ENCODE peak calls at places on chromosomes 11 and 22, in seven cellular contexts. I, M, C, R, N, G and P are unnamed samples.

GRCh38 chr11:94519478-94520084 is 7.3 kb downstream of the C11orf97 start:
- DNase-seq in G (no peak), M (no peak), N (no peak), I (peak; percentile 15), C (no peak), R (no peak), P (peak; percentile 38)

GRCh38 chr11:27242591-27242990 is 120.4 kb downstream of the CCDC34 start:
- DNase-seq in G (no peak), N (no peak), M (no peak), C (no peak), R (no peak), I (no peak), P (no peak)

GRCh38 chr22:36327922-36328551 is 59.7 kb downstream of the MYH9 start:
- DNase-seq in N (no peak), C (no peak), M (no peak), R (no peak), I (no peak), G (no peak), P (no peak)

GRCh38 chr11:103433380-103433779 is 324.2 kb downstream of the DYNC2H1 start:
- DNase-seq in C (no peak), R (no peak), N (no peak), I (no peak), G (no peak), M (no peak), P (no peak)

GRCh38 chr22:31723699-31724098 is 26.2 kb downstream of the PRR14L start:
- DNase-seq in I (no peak), C (no peak), N (no peak), R (no peak), G (no peak), M (no peak), P (no peak)

GRCh38 chr11:35725880-35726279 is 63.3 kb downstream of the TRIM44 start:
- DNase-seq in R (no peak), M (no peak), I (peak; percentile 20), G (no peak), N (no peak), C (no peak), P (no peak)

GRCh38 chr11:23233075-23233474 is 372.8 kb upstream of the CCDC179 start:
- DNase-seq in R (no peak), C (no peak), I (no peak), M (no peak), N (no peak), G (no peak), P (no peak)

GRCh38 chr11:7688238-7688826 is 15.0 kb upstream of the CYB5R2 start:
- DNase-seq in C (no peak), R (no peak), I (peak; percentile 60), N (peak; percentile 16), M (no peak), G (no peak), P (peak; percentile 52)

GRCh38 chr11:60378359-60378758 is at the start of gene MS4A7:
- DNase-seq in R (no peak), I (no peak), G (peak; percentile 93), M (peak; percentile 32), C (peak; percentile 42), N (no peak), P (no peak)

GRCh38 chr11:130648601-130649000 is 200.2 kb downstream of the ADAMTS15 start:
- DNase-seq in C (no peak), I (no peak), R (no peak), G (no peak), M (no peak), N (no peak), P (no peak)

GRCh38 chr22:39923689-39924088 is 22.8 kb downstream of the GRAP2 start:
- DNase-seq in N (no peak), C (no peak), R (no peak), M (no peak), I (no peak), G (no peak), P (no peak)

GRCh38 chr11:11265994-11266606 is 87.0 kb downstream of the CSNK2A3 start:
- DNase-seq in N (no peak), C (peak; percentile 68), G (no peak), M (peak; percentile 59), R (no peak), I (peak; percentile 90), P (peak; percentile 62)

GRCh38 chr11:57071829-57072228 is 83.1 kb downstream of the OR5AK2 start:
- DNase-seq in N (no peak), G (no peak), C (no peak), I (no peak), R (no peak), M (no peak), P (no peak)

GRCh38 chr11:78957481-78958245 is 383.0 kb upstream of the NARS2 start:
- DNase-seq in G (no peak), C (no peak), M (no peak), N (no peak), I (no peak), R (no peak), P (no peak)

GRCh38 chr22:29799217-29799680 is 32.1 kb downstream of the UQCR10 start:
- DNase-seq in N (peak; percentile 90), M (no peak), R (no peak), I (peak; percentile 72), G (no peak), C (no peak), P (peak; percentile 71)

GRCh38 chr11:73152861-73153483 is 10.9 kb upstream of the FCHSD2 start:
- DNase-seq in G (peak; percentile 97), R (no peak), N (no peak), C (no peak), M (peak; percentile 69), I (no peak), P (no peak)

GRCh38 chr22:45029501-45029900 is 19.7 kb upstream of the PHF21B start:
- DNase-seq in N (no peak), R (no peak), I (no peak), G (no peak), M (no peak), C (no peak), P (no peak)

GRCh38 chr11:68362801-68363379 is 50.5 kb downstream of the LRP5 start:
- DNase-seq in N (no peak), C (no peak), M (no peak), R (no peak), I (no peak), G (no peak), P (peak; percentile 76)

GRCh38 chr11:47907499-47907898 is 59.3 kb upstream of the NUP160 start:
- DNase-seq in M (no peak), N (no peak), I (no peak), G (no peak), R (no peak), C (no peak), P (no peak)

DNA sequence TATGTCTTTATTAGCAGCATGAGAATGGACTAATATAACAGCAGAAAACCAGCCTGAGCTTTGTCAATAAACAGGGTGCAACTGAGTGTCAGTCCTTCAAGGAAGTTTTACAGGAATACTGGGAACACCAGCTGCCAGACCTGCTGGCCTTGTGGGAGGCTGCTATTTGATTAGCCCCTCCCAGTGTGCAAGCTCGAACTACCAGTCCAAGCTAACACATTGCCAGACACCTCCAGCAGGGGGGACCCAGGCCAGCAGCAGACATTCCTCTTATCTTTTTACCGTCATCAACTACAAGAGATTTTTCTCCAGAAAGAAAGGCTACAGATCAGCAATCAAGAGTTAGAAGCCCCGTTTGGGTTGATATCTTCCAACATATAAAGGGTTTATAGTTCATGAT is 942.8 kb upstream of the TENM4 start:
- DNase-seq in R (no peak), N (no peak), I (no peak), C (no peak), G (no peak), M (no peak), P (peak; percentile 32)
- TF ChIP-seq TAF1 in R (no peak), N (no peak), I (no peak), C (no peak), G (no peak), M (no peak), P (no peak)

DNA sequence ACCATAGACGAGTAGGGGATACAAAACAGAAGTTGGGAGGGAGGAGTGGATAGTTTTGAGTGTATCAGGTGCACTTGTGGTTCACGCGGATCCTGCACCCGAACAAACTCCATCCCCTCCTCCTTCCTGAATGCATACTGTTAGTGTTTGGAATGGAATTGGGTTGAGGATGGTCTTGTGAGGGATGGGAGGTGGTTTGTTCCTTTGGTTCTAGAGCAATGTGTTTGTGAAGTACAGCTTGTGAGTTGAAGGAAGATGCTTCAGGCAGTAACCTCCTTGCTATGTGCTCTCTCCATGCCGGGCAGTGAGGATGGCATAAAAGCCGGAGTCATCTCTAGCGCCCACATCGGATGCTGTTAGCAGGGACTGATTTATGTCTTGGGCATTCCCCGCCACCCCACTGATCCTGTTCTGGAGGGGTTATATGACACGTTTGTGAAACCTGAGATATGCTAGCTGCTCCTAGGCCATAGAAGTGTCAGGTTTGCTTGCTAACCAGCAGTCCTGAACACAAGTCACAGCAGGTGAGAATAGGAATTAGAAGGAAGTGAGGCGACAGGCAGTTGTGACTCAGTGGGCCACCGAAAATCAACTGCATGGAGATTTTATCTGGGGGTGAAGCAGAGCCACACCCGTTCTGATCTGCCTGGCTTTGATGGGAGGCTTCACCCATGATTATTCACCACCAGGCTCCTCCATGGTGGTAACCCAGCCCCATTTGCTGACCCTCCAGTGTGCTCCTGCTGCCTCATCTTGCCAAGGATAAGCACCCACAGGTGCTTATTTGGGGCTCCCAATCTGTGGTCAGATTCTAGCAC is 2.2 kb downstream of the BCR start:
- DNase-seq in M (no peak), C (no peak), N (no peak), G (peak; percentile 32), R (no peak), I (peak; percentile 91), P (no peak)
- TF ChIP-seq TAF1 in M (no peak), C (no peak), N (no peak), G (no peak), R (no peak), I (no peak), P (no peak)

GRCh38 chr22:38705235-38706100 is at the start of gene GTPBP1:
- DNase-seq in R (peak; percentile 99), C (peak; percentile 84), N (peak; percentile 100), M (peak; percentile 81), G (peak; percentile 100), I (peak; percentile 86), P (peak; percentile 88)

GRCh38 chr22:38706885-38707180 is 1.1 kb downstream of the GTPBP1 start:
- DNase-seq in M (no peak), G (no peak), R (no peak), C (no peak), N (no peak), I (no peak), P (no peak)

GRCh38 chr22:38706101-38706884 is 549 bp downstream of the GTPBP1 start:
- DNase-seq in I (peak; percentile 69), G (no peak), M (no peak), C (no peak), N (no peak), R (no peak), P (peak; percentile 64)

GRCh38 chr22:38707984-38708383 is 2.2 kb downstream of the GTPBP1 start:
- DNase-seq in M (no peak), C (no peak), I (no peak), G (no peak), R (no peak), N (no peak), P (no peak)

DNA sequence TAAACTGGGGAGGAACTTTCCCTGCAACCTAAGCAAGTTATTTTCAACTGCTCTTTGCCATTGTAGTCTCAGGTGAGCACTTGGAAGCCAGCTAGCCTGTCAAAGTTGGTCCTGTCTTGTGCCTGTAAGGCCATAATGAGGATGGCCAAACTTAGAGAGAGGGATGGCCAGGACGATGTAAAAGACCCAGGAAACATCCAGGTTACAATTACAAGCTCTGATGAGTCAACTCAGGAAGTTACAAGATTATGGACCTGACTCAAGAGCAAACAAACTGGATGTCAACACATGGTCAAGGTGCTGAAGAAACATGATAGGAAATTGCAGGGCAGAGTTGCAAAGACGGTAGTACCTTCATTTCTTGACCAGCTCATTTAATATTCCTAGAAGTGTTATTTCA is 1.6 kb downstream of the GTPBP1 start:
- DNase-seq in N (peak; percentile 80), G (no peak), C (no peak), R (no peak), I (no peak), M (no peak), P (no peak)
- TF ChIP-seq TAF1 in N (no peak), G (no peak), C (no peak), R (no peak), I (no peak), M (no peak), P (no peak)

GRCh38 chr11:114315749-114316368 is 19.7 kb downstream of the NNMT start:
- DNase-seq in N (peak; percentile 83), G (no peak), I (no peak), C (no peak), M (no peak), R (no peak), P (no peak)
- TF ChIP-seq TAF1 in N (no peak), G (no peak), I (no peak), C (no peak), M (no peak), R (no peak), P (no peak)